ENCODE peak calls at places on chromosome 19, in ten cellular contexts. W, C, M, T, S, G, K, Z, J and X are unnamed samples.

GRCh38 chr19:51507209-51507608 is 5.6 kb upstream of the SIGLEC12 start:
- DNase-seq in W (no peak), C (no peak), M (no peak), T (no peak), S (no peak), G (no peak), K (no peak), Z (no peak), J (no peak), X (no peak)

GRCh38 chr19:55384576-55385235 is 614 bp upstream of the TMEM238 start:
- DNase-seq in W (no peak), C (no peak), M (no peak), T (peak), S (no peak), G (no peak), K (no peak), Z (no peak), J (no peak), X (no peak)

GRCh38 chr19:50646074-50646807 is 3.0 kb upstream of the C19orf81 start:
- DNase-seq in W (no peak), C (peak), M (peak), T (no peak), S (peak), G (no peak), K (no peak), Z (peak), J (no peak), X (peak)

GRCh38 chr19:35271546-35271945 is 2.8 kb downstream of the USF2 start:
- DNase-seq in W (no peak), C (no peak), M (no peak), T (no peak), S (no peak), G (no peak), K (no peak), Z (no peak), J (no peak), X (no peak)

GRCh38 chr19:5572556-5573286 is 5.0 kb upstream of the TINCR start:
- DNase-seq in W (no peak), C (no peak), M (no peak), T (no peak), S (peak), G (no peak), K (no peak), Z (peak), J (peak), X (no peak)

GRCh38 chr19:33333151-33333550 is 30.8 kb upstream of the CEBPA start:
- DNase-seq in W (no peak), C (no peak), M (no peak), T (no peak), S (no peak), G (no peak), K (no peak), Z (no peak), J (no peak), X (no peak)

GRCh38 chr19:35856546-35857149 is at the start of gene KIRREL2:
- DNase-seq in W (no peak), C (no peak), M (no peak), T (peak), S (no peak), G (no peak), K (no peak), Z (no peak), J (no peak), X (no peak)

GRCh38 chr19:48271531-48272151 is 1.8 kb downstream of the ZNF114 start:
- DNase-seq in W (peak), C (peak), M (peak), T (peak), S (peak), G (no peak), K (peak), Z (peak), J (peak), X (no peak)

GRCh38 chr19:49873834-49874233 is 3.3 kb downstream of the AKT1S1 start:
- DNase-seq in W (no peak), C (no peak), M (peak), T (no peak), S (no peak), G (no peak), K (no peak), Z (no peak), J (no peak), X (no peak)

GRCh38 chr19:31121501-31121900 is 227.7 kb downstream of the TSHZ3 start:
- DNase-seq in W (no peak), C (no peak), M (no peak), T (no peak), S (no peak), G (no peak), K (no peak), Z (no peak), J (no peak), X (no peak)

GRCh38 chr19:15251749-15252397 is 19.6 kb upstream of the EPHX3 start:
- DNase-seq in W (peak), C (peak), M (peak), T (peak), S (peak), G (peak), K (peak), Z (peak), J (peak), X (peak)

GRCh38 chr19:12973236-12973635 is 3.9 kb downstream of the DAND5 start:
- DNase-seq in W (no peak), C (no peak), M (no peak), T (no peak), S (no peak), G (no peak), K (no peak), Z (no peak), J (no peak), X (no peak)

GRCh38 chr19:29524912-29525870 is 603 bp upstream of the VSTM2B start:
- DNase-seq in W (no peak), C (no peak), M (no peak), T (peak), S (no peak), G (no peak), K (no peak), Z (no peak), J (no peak), X (no peak)

GRCh38 chr19:30160996-30161655 is 211.1 kb upstream of the ZNF536 start:
- DNase-seq in W (no peak), C (no peak), M (no peak), T (no peak), S (no peak), G (no peak), K (peak), Z (no peak), J (peak), X (no peak)

GRCh38 chr19:15241259-15241658 is 9.0 kb upstream of the EPHX3 start:
- DNase-seq in W (no peak), C (peak), M (no peak), T (no peak), S (peak), G (no peak), K (no peak), Z (no peak), J (no peak), X (no peak)

GRCh38 chr19:50046649-50047503 is 21.1 kb downstream of the ZNF473 start:
- DNase-seq in W (peak), C (peak), M (peak), T (peak), S (peak), G (peak), K (peak), Z (peak), J (peak), X (no peak)

GRCh38 chr19:57632987-57633831 is at the start of gene ZNF211:
- DNase-seq in W (peak), C (peak), M (peak), T (peak), S (peak), G (peak), K (peak), Z (peak), J (peak), X (peak)

GRCh38 chr19:57641715-57642234 is 8.8 kb downstream of the ZNF211 start:
- DNase-seq in W (no peak), C (no peak), M (no peak), T (no peak), S (no peak), G (no peak), K (no peak), Z (no peak), J (no peak), X (no peak)

GRCh38 chr19:57633832-57634131 is 814 bp downstream of the ZNF211 start:
- DNase-seq in W (no peak), C (no peak), M (peak), T (peak), S (no peak), G (no peak), K (no peak), Z (no peak), J (no peak), X (no peak)

GRCh38 chr19:57642396-57643046 is 9.6 kb downstream of the ZNF211 start:
- DNase-seq in W (no peak), C (no peak), M (peak), T (no peak), S (no peak), G (no peak), K (no peak), Z (no peak), J (no peak), X (peak)

DNA sequence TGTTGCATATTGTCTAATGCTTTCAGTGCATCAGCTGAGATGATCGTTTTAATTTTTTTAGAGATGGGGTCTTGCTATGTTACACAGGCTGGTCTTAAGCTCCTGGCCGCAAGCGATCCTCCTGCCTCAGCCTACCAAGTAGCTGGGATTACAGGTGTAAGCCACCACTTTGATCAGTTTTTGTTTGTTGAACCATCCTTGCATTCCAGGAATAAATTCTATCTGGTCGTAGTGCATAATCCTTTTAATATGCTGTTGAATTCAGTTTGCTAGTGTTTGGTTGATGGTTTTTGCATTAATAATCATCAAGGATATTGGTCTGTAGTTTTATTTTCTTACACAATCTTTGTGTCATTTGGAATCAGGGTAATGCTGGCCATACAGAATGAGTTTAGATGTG is 4.4 kb downstream of the ZNF211 start:
- DNase-seq in W (no peak), C (no peak), M (no peak), T (no peak), S (no peak), G (no peak), K (no peak), Z (no peak), J (no peak), X (no peak)
- H3K4me3 ChIP-seq in W (no peak), C (no peak), M (no peak), T (no peak), S (no peak), G (no peak), K (no peak), Z (no peak), J (no peak), X (no peak)

DNA sequence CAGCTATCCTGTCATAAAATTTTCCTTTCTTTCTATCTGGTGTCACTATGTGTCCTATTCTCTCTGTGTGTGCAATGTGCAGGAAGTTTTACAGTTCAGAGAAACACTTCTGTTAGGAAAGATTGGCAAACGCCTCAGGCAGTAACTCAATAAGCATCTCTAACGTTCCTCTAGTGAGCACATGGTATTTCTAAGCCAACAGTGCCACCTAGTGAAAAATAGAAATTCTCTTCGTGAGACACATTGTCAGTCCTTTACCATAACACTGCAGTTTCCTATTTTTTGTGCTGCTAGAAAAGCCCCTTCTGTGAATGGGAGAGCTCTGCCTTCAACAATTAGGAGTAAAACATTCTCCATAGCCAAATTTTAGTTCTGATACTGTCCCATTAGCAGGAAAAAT is 50.7 kb downstream of the ZNF723 start:
- DNase-seq in W (no peak), C (peak), M (no peak), T (peak), S (peak), G (no peak), K (no peak), Z (peak), J (no peak), X (peak)
- TF ChIP-seq CTCF in W (peak), C (peak), M (peak), T (peak), S (peak), G (no peak), K (no peak), Z (peak), J (no peak), X (no peak)

GRCh38 chr19:54199401-54199800 is 1.3 kb upstream of the RPS9 start:
- DNase-seq in W (no peak), C (no peak), M (no peak), T (no peak), S (no peak), G (no peak), K (no peak), Z (no peak), J (no peak), X (no peak)
- H3K4me3 ChIP-seq in W (no peak), C (no peak), M (no peak), T (no peak), S (no peak), G (no peak), K (no peak), Z (no peak), J (no peak), X (no peak)

DNA sequence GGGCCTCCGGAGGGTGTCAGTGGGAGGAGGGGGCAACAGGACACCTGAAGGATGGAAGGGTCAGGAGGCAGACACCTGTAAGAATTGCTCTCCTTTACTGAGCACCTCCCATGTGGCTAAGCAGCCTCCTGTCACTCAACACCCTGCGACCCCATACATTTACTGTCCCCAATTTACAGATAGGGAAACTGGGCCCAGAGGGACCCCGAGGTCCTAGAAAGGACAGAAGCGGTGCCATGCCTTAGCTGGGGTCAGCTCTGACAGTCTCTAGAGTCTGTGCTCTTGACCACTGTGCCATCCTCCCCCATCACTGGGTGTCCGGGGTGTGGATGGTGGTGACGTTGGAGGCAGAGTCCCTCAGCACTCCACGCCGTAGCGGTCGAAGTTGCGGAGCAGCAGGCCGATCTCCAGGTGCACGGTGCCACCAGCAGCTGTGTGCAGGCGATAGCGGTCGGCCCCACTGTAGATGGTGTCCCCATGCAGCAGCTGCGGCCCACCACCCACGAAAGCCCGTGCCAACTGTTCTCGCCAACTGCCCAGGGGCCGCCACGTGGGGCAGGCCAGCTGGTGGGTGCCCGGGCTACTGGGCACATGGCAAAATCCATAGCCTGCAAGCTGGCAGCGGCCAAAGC is 737 bp upstream of the TGFB1 start:
- DNase-seq in W (no peak), C (no peak), M (no peak), T (no peak), S (no peak), G (no peak), K (no peak), Z (no peak), J (peak), X (no peak)
- TF ChIP-seq CTCF in W (peak), C (no peak), M (peak), T (no peak), S (no peak), G (no peak), K (no peak), Z (peak), J (no peak), X (no peak)

GRCh38 chr19:43934055-43934984 is 762 bp downstream of the ZNF45 start:
- DNase-seq in W (no peak), C (peak), M (no peak), T (peak), S (peak), G (no peak), K (no peak), Z (peak), J (no peak), X (peak)
- H3K4me3 ChIP-seq in W (peak), C (peak), M (peak), T (peak), S (peak), G (peak), K (peak), Z (peak), J (peak), X (peak)